ENCODE peak calls at places on chromosomes 7 and 10, in five cellular contexts. V is cardiac muscle cell, N is lung, D is choroid plexus epithelial cell, R is Peyer's patch. O is an unnamed sample.

GRCh38 chr7:105639677-105640493 is 58.6 kb upstream of the EFCAB10 start:
- DNase-seq in V (peak; percentile 71), N (no peak), D (no peak), R (no peak), O (no peak)

GRCh38 chr7:25391295-25391861 is 163.1 kb upstream of the NPVF start:
- DNase-seq in V (peak; percentile 29), N (no peak), D (peak; percentile 74), R (no peak), O (peak; percentile 59)

GRCh38 chr7:151410405-151411390 is 860 bp upstream of the WDR86 start:
- DNase-seq in V (peak; percentile 84), N (no peak), D (peak; percentile 61), R (peak; percentile 48), O (no peak)

GRCh38 chr10:129908406-129908805 is 55.7 kb downstream of the EBF3 start:
- DNase-seq in V (no peak), N (no peak), D (no peak), R (peak; percentile 27), O (no peak)

GRCh38 chr10:29412452-29413004 is 123.7 kb downstream of the LYZL1 start:
- DNase-seq in V (no peak), N (no peak), D (peak; percentile 52), R (no peak), O (peak; percentile 35)

GRCh38 chr7:112286294-112287086 is 80.0 kb downstream of the ZNF277 start:
- DNase-seq in V (no peak), N (no peak), D (no peak), R (no peak), O (no peak)

GRCh38 chr7:16357921-16358320 is 63.4 kb downstream of the CRPPA start:
- DNase-seq in V (no peak), N (no peak), D (no peak), R (no peak), O (no peak)

GRCh38 chr7:13687500-13687899 is 302.0 kb downstream of the ETV1 start:
- DNase-seq in V (peak; percentile 9), N (no peak), D (no peak), R (no peak), O (no peak)

GRCh38 chr10:113058175-113058961 is 108.3 kb downstream of the TCF7L2 start:
- DNase-seq in V (peak; percentile 75), N (no peak), D (peak; percentile 86), R (no peak), O (peak; percentile 85)

GRCh38 chr10:33336606-33337334 is 2.3 kb upstream of the NRP1 start:
- DNase-seq in V (peak; percentile 63), N (no peak), D (peak; percentile 59), R (peak; percentile 58), O (peak; percentile 60)

GRCh38 chr10:51344371-51344770 is 270.1 kb downstream of the PRKG1 start:
- DNase-seq in V (no peak), N (no peak), D (peak; percentile 36), R (no peak), O (peak; percentile 25)

GRCh38 chr10:103750836-103751235 is 104.5 kb downstream of the SH3PXD2A start:
- DNase-seq in V (no peak), N (no peak), D (no peak), R (no peak), O (no peak)

GRCh38 chr10:114520453-114520852 is 116.2 kb upstream of the AFAP1L2 start:
- DNase-seq in V (no peak), N (no peak), D (peak; percentile 78), R (no peak), O (peak; percentile 95)

GRCh38 chr7:81029523-81029922 is 110.7 kb upstream of the SEMA3C start:
- DNase-seq in V (no peak), N (no peak), D (no peak), R (no peak), O (no peak)

GRCh38 chr10:11082551-11082950 is 64.9 kb downstream of the CELF2 start:
- DNase-seq in V (no peak), N (no peak), D (peak; percentile 1), R (no peak), O (peak; percentile 31)

GRCh38 chr7:34807548-34808340 is 149.7 kb downstream of the NPSR1 start:
- DNase-seq in V (no peak), N (no peak), D (no peak), R (no peak), O (no peak)

GRCh38 chr7:120185940-120186682 is 86.9 kb upstream of the KCND2 start:
- DNase-seq in V (no peak), N (no peak), D (peak; percentile 2), R (no peak), O (peak; percentile 17)

GRCh38 chr10:31000867-31001266 is 30.8 kb downstream of the ZNF438 start:
- DNase-seq in V (no peak), N (no peak), D (peak; percentile 35), R (no peak), O (peak; percentile 37)

GRCh38 chr10:10149899-10150298 is 867.8 kb upstream of the CELF2 start:
- DNase-seq in V (no peak), N (no peak), D (peak; percentile 11), R (no peak), O (no peak)

GRCh38 chr7:36275735-36276284 is 113.9 kb upstream of the ANLN start:
- DNase-seq in V (no peak), N (no peak), D (no peak), R (no peak), O (no peak)

GRCh38 chr10:69055241-69055640 is 32.7 kb upstream of the SRGN start:
- DNase-seq in V (no peak), N (no peak), D (no peak), R (no peak), O (no peak)

GRCh38 chr7:11689096-11689495 is 142.9 kb downstream of the THSD7A start:
- DNase-seq in V (no peak), N (no peak), D (no peak), R (no peak), O (no peak)

GRCh38 chr7:130900471-130901076 is 166.6 kb upstream of the KLF14 start:
- DNase-seq in V (no peak), N (no peak), D (no peak), R (no peak), O (no peak)

GRCh38 chr10:22679608-22680007 is 34.8 kb downstream of the PIP4K2A start:
- DNase-seq in V (no peak), N (no peak), D (no peak), R (no peak), O (no peak)

GRCh38 chr7:38186593-38187314 is 8.7 kb downstream of the STARD3NL start:
- DNase-seq in V (no peak), N (no peak), D (peak; percentile 82), R (no peak), O (peak; percentile 56)

GRCh38 chr7:66867198-66867790 is 53.7 kb upstream of the TMEM248 start:
- DNase-seq in V (no peak), N (no peak), D (no peak), R (no peak), O (no peak)

GRCh38 chr10:71766717-71767419 is 6.5 kb downstream of the VSIR start:
- DNase-seq in V (no peak), N (peak; percentile 82), D (peak; percentile 97), R (peak; percentile 95), O (peak; percentile 93)

GRCh38 chr7:111855161-111855841 is 293.0 kb upstream of the IMMP2L start:
- DNase-seq in V (peak; percentile 30), N (no peak), D (peak; percentile 92), R (no peak), O (peak; percentile 82)

GRCh38 chr7:597348-598178 is 77.9 kb upstream of the PDGFA start:
- DNase-seq in V (no peak), N (no peak), D (no peak), R (no peak), O (no peak)

GRCh38 chr10:119786117-119786769 is 60.4 kb downstream of the INPP5F start:
- DNase-seq in V (peak; percentile 61), N (no peak), D (peak; percentile 78), R (no peak), O (no peak)

GRCh38 chr7:97973206-97973658 is 16.8 kb downstream of the OCM2 start:
- DNase-seq in V (peak; percentile 76), N (no peak), D (peak; percentile 8), R (no peak), O (no peak)

GRCh38 chr7:97971120-97971989 is 18.6 kb downstream of the OCM2 start:
- DNase-seq in V (peak; percentile 23), N (peak; percentile 30), D (peak; percentile 23), R (peak; percentile 54), O (peak; percentile 37)

DNA sequence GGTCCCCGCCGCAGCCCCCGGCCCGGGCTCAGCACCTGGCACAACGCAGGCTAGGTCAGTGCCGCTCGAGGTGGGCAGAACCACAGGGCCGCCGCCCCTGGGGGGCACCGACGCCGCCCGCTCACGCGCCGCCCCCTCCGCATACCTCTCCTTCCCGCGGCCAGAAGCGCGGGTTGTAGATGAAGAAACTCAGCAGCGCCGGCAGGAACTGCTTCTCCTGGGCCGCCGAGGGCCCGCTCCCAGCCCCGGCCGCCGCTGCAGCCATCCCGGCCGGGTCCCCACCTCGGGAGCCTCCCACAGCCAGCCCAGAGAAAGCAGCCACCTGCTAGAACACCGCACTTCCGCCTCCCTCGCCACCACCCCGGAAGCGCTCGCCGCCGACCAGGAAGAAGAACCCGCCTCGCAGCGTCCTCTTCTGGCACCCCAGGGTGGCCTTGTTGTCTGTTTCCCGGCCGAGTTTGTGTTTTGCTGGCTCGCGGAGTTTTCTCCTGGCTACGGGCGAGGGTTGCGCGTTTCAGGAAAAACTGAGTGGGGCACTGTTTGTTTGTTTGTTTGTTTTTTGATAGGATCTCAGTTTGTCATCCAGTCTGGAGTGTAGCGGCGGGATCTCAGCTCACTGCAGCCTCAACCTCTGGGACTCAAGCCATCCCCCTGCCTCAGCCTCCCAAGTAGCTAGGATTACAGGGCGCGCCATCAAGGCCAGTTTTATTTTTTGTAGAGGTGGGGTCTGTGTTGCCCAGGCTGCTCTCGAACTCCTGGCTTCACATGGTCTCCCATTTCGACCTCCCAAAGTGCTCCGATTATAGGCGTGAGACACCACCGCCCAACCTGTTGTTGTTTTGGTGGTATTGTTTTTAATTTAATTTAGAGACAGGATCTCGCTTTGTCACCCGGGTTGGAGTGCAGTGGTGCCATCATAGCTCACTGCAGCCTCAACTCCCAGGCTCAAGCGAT is 17.7 kb downstream of the OCM2 start:
- DNase-seq in V (peak; percentile 78), N (peak; percentile 86), D (peak; percentile 76), R (peak; percentile 89), O (peak; percentile 62)
- TF ChIP-seq CTCF in V (peak; percentile 33), N (no peak), D (peak; percentile 47), R (peak; percentile 28), O (peak; percentile 28)

GRCh38 chr10:77290528-77291155 is 347.0 kb downstream of the KCNMA1 start:
- DNase-seq in V (no peak), N (no peak), D (peak; percentile 86), R (no peak), O (peak; percentile 75)
- H3K4me3 ChIP-seq in V (no peak overlapping the region), N (no peak overlapping the region), D (no peak overlapping the region), R (no peak overlapping the region), O (no peak overlapping the region)

GRCh38 chr7:28411876-28412662 is at the start of gene CREB5:
- DNase-seq in V (peak; percentile 43), N (no peak), D (peak; percentile 50), R (no peak), O (peak; percentile 39)
- TF ChIP-seq CTCF in V (peak; percentile 39), N (no peak), D (peak; percentile 55), R (no peak), O (peak; percentile 24)

DNA sequence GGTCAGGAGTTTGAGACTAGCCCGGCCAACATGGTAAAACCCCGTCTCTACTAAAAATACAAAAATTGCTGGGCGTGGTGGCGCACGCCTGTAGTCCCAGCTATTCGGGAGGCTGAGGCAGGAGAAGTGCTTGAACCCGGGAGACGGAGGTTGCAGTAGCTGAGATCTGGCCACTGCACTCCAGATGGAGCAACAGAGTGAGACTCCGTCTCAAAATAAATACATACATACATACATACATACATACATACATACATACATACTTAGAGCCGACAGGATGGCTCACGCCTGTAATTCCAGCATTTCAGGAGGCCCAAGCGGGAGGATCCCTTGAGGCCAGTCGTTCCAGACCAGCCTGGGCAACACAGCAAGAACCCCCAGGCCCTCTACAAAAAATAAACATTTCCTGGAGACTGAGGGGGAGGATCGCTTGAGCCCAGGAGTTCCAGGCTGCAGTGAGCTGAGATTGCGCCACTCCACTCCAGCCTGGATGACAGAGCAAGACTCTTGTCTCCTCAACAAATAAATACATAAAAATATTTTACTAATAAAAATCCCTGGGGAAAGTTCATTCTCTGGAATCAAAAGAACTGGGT is 90.9 kb upstream of the TNRC18 start:
- DNase-seq in V (no peak), N (no peak), D (peak; percentile 71), R (no peak), O (peak; percentile 26)
- H3K4me3 ChIP-seq in V (peak overlapping the region; percentile 99), N (no peak overlapping the region), D (peak overlapping the region; percentile 95), R (peak overlapping the region; percentile 80), O (peak overlapping the region; percentile 93)

O was measured in fibroblast of mammary gland.